ENCODE peak calls at places on chromosomes 4 and X, in four cellular contexts. One of them, this sample, is unnamed.
A peak's percentile ranks its signal among the peaks of the same experiment; 100 is the strongest.

GRCh38 chrX:134782796-134783195 is 124.5 kb upstream of the PLAC1 start:
- DNase-seq in HepG2: no peak
- DNase-seq in HCT116: no peak
- DNase-seq in K562: peak; percentile 35
- DNase-seq in this sample: no peak

GRCh38 chr4:5708171-5708828 is at the start of gene EVC2:
- DNase-seq in HCT116: no peak
- DNase-seq in K562: peak; percentile 48
- DNase-seq in HepG2: no peak
- DNase-seq in this sample: no peak

GRCh38 chrX:54178100-54178940 is 4.7 kb downstream of the FAM120C start:
- DNase-seq in HepG2: peak; percentile 12
- DNase-seq in HCT116: no peak
- DNase-seq in K562: no peak
- DNase-seq in this sample: no peak

GRCh38 chr4:120839624-120839973 is 82.9 kb downstream of the PRDM5 start:
- DNase-seq in HepG2: no peak
- DNase-seq in HCT116: no peak
- DNase-seq in K562: no peak
- DNase-seq in this sample: no peak

GRCh38 chrX:78321809-78322208 is 5.6 kb downstream of the CYSLTR1 start:
- DNase-seq in HCT116: no peak
- DNase-seq in K562: no peak
- DNase-seq in HepG2: no peak
- DNase-seq in this sample: no peak

GRCh38 chr4:167025651-167026050 is 208.6 kb downstream of the SPOCK3 start:
- DNase-seq in HCT116: no peak
- DNase-seq in HepG2: peak; percentile 8
- DNase-seq in K562: no peak
- DNase-seq in this sample: no peak

GRCh38 chr4:109729563-109730293 is at the start of gene PLA2G12A:
- DNase-seq in HepG2: peak; percentile 68
- DNase-seq in K562: peak; percentile 80
- DNase-seq in HCT116: peak; percentile 87
- DNase-seq in this sample: no peak

GRCh38 chr4:85005865-85006377 is 39.4 kb upstream of the WDFY3 start:
- DNase-seq in HepG2: no peak
- DNase-seq in K562: no peak
- DNase-seq in HCT116: no peak
- DNase-seq in this sample: no peak

GRCh38 chrX:51917600-51917999 is 24.2 kb downstream of the MAGED1 start:
- DNase-seq in HCT116: no peak
- DNase-seq in HepG2: no peak
- DNase-seq in K562: no peak
- DNase-seq in this sample: no peak

GRCh38 chr4:76782837-76783236 is 115.1 kb downstream of the SOWAHB start:
- DNase-seq in HCT116: no peak
- DNase-seq in K562: no peak
- DNase-seq in HepG2: no peak
- DNase-seq in this sample: no peak

GRCh38 chr4:85055558-85055957 is 89.1 kb upstream of the WDFY3 start:
- DNase-seq in HepG2: no peak
- DNase-seq in K562: no peak
- DNase-seq in HCT116: no peak
- DNase-seq in this sample: no peak

GRCh38 chr4:56786955-56787354 is 34.5 kb downstream of the SPINK2 start:
- DNase-seq in K562: no peak
- DNase-seq in HCT116: no peak
- DNase-seq in HepG2: no peak
- DNase-seq in this sample: no peak

GRCh38 chr4:11585506-11585905 is 156.8 kb upstream of the HS3ST1 start:
- DNase-seq in K562: no peak
- DNase-seq in HepG2: no peak
- DNase-seq in HCT116: peak; percentile 34
- DNase-seq in this sample: no peak

GRCh38 chrX:103656623-103657022 is 27.8 kb downstream of the TCEAL1 start:
- DNase-seq in K562: no peak
- DNase-seq in HepG2: no peak
- DNase-seq in HCT116: peak; percentile 60
- DNase-seq in this sample: peak; percentile 82

GRCh38 chr4:168212656-168213055 is 105.9 kb downstream of the DDX60 start:
- DNase-seq in HCT116: no peak
- DNase-seq in HepG2: no peak
- DNase-seq in K562: no peak
- DNase-seq in this sample: no peak

GRCh38 chrX:13936804-13937203 is 92.9 kb downstream of the GEMIN8 start:
- DNase-seq in K562: no peak
- DNase-seq in HCT116: no peak
- DNase-seq in HepG2: no peak
- DNase-seq in this sample: no peak

GRCh38 chrX:13938053-13938765 is 91.5 kb downstream of the GEMIN8 start:
- DNase-seq in HepG2: no peak
- DNase-seq in HCT116: no peak
- DNase-seq in K562: no peak
- DNase-seq in this sample: no peak

GRCh38 chrX:13938766-13939530 is 90.7 kb downstream of the GEMIN8 start:
- DNase-seq in K562: no peak
- DNase-seq in HepG2: no peak
- DNase-seq in HCT116: no peak
- DNase-seq in this sample: no peak

GRCh38 chrX:13939741-13940597 is 89.7 kb downstream of the GEMIN8 start:
- DNase-seq in K562: no peak
- DNase-seq in HepG2: no peak
- DNase-seq in HCT116: no peak
- DNase-seq in this sample: no peak

DNA sequence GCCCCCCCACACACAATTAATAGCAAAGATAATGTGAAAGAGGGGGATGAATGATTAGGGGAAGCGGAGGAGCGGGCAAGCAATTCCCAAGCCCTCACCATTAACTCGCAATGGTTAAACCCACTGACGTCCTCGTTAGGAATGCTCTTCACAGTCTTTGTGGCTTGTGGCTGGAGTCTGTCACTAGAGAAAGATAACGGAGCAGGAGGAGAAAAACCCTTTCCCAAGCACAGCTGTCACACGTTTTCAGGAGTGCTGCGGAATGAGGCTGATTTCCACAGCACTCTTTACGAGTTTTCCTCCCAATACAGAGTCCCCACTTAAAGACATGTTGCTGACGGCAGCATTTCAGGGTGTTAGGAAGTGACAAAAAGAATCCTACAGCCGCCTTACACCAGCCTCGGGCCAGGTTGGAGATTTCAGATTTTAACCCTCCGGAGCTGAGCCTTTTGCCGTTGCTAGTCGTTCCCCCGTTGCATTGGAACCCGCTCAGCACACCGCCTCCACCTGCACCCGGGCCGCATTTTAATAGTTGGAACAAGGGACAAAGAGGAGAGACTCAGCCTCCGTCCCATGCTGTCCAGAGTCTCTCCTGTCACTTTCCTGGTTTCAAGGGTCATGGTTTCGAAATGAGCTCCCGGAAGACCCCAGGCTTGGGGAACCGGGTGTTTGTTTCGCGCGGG is 92.2 kb downstream of the GEMIN8 start:
- DNase-seq in HepG2: no peak
- DNase-seq in HCT116: no peak
- DNase-seq in K562: no peak
- DNase-seq in this sample: no peak
- H3K4me3 ChIP-seq in HepG2: peak overlapping the region; percentile 10
- H3K4me3 ChIP-seq in HCT116: peak overlapping the region; percentile 54
- H3K4me3 ChIP-seq in K562: no peak overlapping the region
- H3K4me3 ChIP-seq in this sample: peak overlapping the region; percentile 31

GRCh38 chr4:30836231-30836630 is 116.1 kb downstream of the PCDH7 start:
- DNase-seq in K562: no peak
- DNase-seq in HCT116: no peak
- DNase-seq in HepG2: no peak
- DNase-seq in this sample: no peak
- TF ChIP-seq SIN3A in K562: no peak
- TF ChIP-seq SIN3A in HCT116: no peak
- TF ChIP-seq SIN3A in HepG2: no peak
- TF ChIP-seq SIN3A in this sample: no peak

GRCh38 chr4:158936238-158936637 is 166.6 kb upstream of the RAPGEF2 start:
- DNase-seq in K562: no peak
- DNase-seq in HCT116: no peak
- DNase-seq in HepG2: no peak
- DNase-seq in this sample: no peak
- TF ChIP-seq TCF7L2 in K562: no peak
- TF ChIP-seq TCF7L2 in HCT116: no peak
- TF ChIP-seq TCF7L2 in HepG2: no peak
- TF ChIP-seq TCF7L2 in this sample: no peak

GRCh38 chr4:686371-687040 is 2.4 kb downstream of the SLC49A3 start:
- DNase-seq in HepG2: no peak
- DNase-seq in HCT116: no peak
- DNase-seq in K562: no peak
- DNase-seq in this sample: no peak
- H3K4me3 ChIP-seq in HepG2: peak overlapping the region; percentile 71
- H3K4me3 ChIP-seq in HCT116: peak overlapping the region; percentile 58
- H3K4me3 ChIP-seq in K562: no peak overlapping the region
- H3K4me3 ChIP-seq in this sample: no peak overlapping the region

GRCh38 chrX:120653000-120653399 is 23.1 kb upstream of the C1GALT1C1 start:
- DNase-seq in HCT116: no peak
- DNase-seq in HepG2: no peak
- DNase-seq in K562: peak; percentile 46
- DNase-seq in this sample: no peak
- TF ChIP-seq SIN3A in HCT116: no peak
- TF ChIP-seq SIN3A in HepG2: no peak
- TF ChIP-seq SIN3A in K562: no peak
- TF ChIP-seq SIN3A in this sample: no peak

This sample was measured in Panc1.